ENCODE peak calls at places on chromosomes 12 and 14, in nine cellular contexts. P is activated naive CD4-positive, alpha-beta T cell treated with Interleukin-2 at 50 U/mL for 16 hours; K is NCI-H82; H is hypothalamus; C is substantia nigra; A is HFF-Myc; M is myocyte; U is left colon; T is amniotic stem cell. X is an unnamed sample.

GRCh38 chr14:32697114-32697513 is 241.6 kb upstream of the NPAS3 start:
- DNase-seq in T (no peak), H (no peak), A (no peak), U (no peak), M (no peak), P (no peak), K (no peak), C (no peak), X (no peak)

GRCh38 chr12:123242083-123242904 is 9.1 kb downstream of the MTRFR start:
- DNase-seq in T (no peak), M (peak), K (no peak), P (no peak), A (no peak), C (no peak), H (no peak), U (no peak), X (no peak)

GRCh38 chr14:44962573-44963528 is 861 bp downstream of the TOGARAM1 start:
- DNase-seq in A (no peak), H (peak), T (no peak), P (no peak), C (peak), K (peak), U (peak), M (peak), X (peak)

GRCh38 chr12:53500119-53500775 is 836 bp upstream of the TARBP2 start:
- DNase-seq in H (no peak), P (no peak), T (no peak), C (no peak), K (no peak), M (peak), U (peak), A (no peak), X (peak)

GRCh38 chr12:12979731-12980259 is 20.3 kb downstream of the HEBP1 start:
- DNase-seq in P (no peak), H (no peak), A (peak), U (no peak), C (no peak), M (peak), T (peak), K (no peak), X (no peak)

GRCh38 chr12:87670448-87670847 is 358.8 kb downstream of the C12orf50 start:
- DNase-seq in M (no peak), P (no peak), A (no peak), H (no peak), U (no peak), T (no peak), C (no peak), K (peak), X (no peak)

GRCh38 chr12:20561886-20562285 is 133.2 kb upstream of the SLCO1C1 start:
- DNase-seq in C (no peak), P (no peak), H (no peak), A (no peak), U (no peak), M (no peak), K (no peak), T (no peak), X (no peak)

GRCh38 chr12:63306476-63306875 is 155.5 kb upstream of the AVPR1A start:
- DNase-seq in C (no peak), U (no peak), T (no peak), H (no peak), M (no peak), A (no peak), P (no peak), K (no peak), X (no peak)

GRCh38 chr14:61308198-61308597 is 13.2 kb upstream of the PRKCH start:
- DNase-seq in K (no peak), C (no peak), A (no peak), P (no peak), U (no peak), T (no peak), M (no peak), H (no peak), X (no peak)

GRCh38 chr14:92252291-92252690 is 70.7 kb upstream of the SLC24A4 start:
- DNase-seq in U (no peak), C (peak), M (no peak), P (no peak), T (no peak), H (peak), A (no peak), K (no peak), X (no peak)

GRCh38 chr14:92991536-92991935 is 68.6 kb downstream of the CHGA start:
- DNase-seq in K (no peak), U (no peak), M (no peak), P (no peak), H (no peak), T (no peak), A (no peak), C (no peak), X (no peak)

GRCh38 chr12:47164730-47165439 is 85.1 kb upstream of the AMIGO2 start:
- DNase-seq in P (no peak), H (no peak), T (no peak), K (no peak), C (no peak), M (no peak), U (no peak), A (no peak), X (no peak)

GRCh38 chr14:72677664-72678063 is 216.2 kb downstream of the DPF3 start:
- DNase-seq in H (no peak), M (no peak), T (no peak), U (no peak), P (no peak), A (no peak), C (no peak), K (no peak), X (no peak)

GRCh38 chr14:39122330-39123138 is 8.4 kb downstream of the GEMIN2 start:
- DNase-seq in U (no peak), P (no peak), T (no peak), H (no peak), C (no peak), M (no peak), K (no peak), A (no peak), X (no peak)

GRCh38 chr14:29217813-29218450 is 451.3 kb downstream of the FOXG1 start:
- DNase-seq in C (no peak), T (no peak), H (no peak), M (no peak), U (no peak), P (no peak), A (no peak), K (peak), X (no peak)

GRCh38 chr14:41873379-41874034 is 266.8 kb downstream of the LRFN5 start:
- DNase-seq in P (no peak), K (no peak), M (no peak), T (no peak), H (no peak), C (no peak), A (peak), U (no peak), X (no peak)

GRCh38 chr12:73598626-73599025 is 939.0 kb upstream of the ATXN7L3B start:
- DNase-seq in K (no peak), M (no peak), P (no peak), H (no peak), A (no peak), U (no peak), T (no peak), C (no peak), X (no peak)

GRCh38 chr14:39447155-39447554 is 14.9 kb upstream of the FBXO33 start:
- DNase-seq in M (no peak), H (no peak), T (no peak), K (no peak), P (no peak), U (no peak), C (no peak), A (no peak), X (no peak)

GRCh38 chr12:3722368-3722767 is 30.5 kb downstream of the CRACR2A start:
- DNase-seq in A (no peak), K (no peak), C (no peak), H (no peak), P (no peak), U (no peak), T (no peak), M (no peak), X (no peak)

GRCh38 chr12:59834659-59835474 is 239.0 kb downstream of the SLC16A7 start:
- DNase-seq in C (no peak), H (no peak), A (no peak), M (peak), T (no peak), U (no peak), K (peak), P (no peak), X (no peak)

GRCh38 chr12:12839886-12840285 is 26.7 kb downstream of the DDX47 start:
- DNase-seq in U (peak), P (no peak), A (peak), C (no peak), H (no peak), M (peak), K (no peak), T (peak), X (no peak)

GRCh38 chr14:61439779-61440418 is 118.5 kb downstream of the PRKCH start:
- DNase-seq in T (no peak), P (no peak), A (no peak), K (no peak), M (no peak), C (no peak), H (no peak), U (no peak), X (no peak)

GRCh38 chr12:130335517-130336392 is 1.9 kb upstream of the PIWIL1 start:
- DNase-seq in P (no peak), A (peak), H (peak), T (no peak), C (no peak), U (peak), K (peak), M (peak), X (no peak)

GRCh38 chr14:61699092-61699491 is 3.8 kb downstream of the HIF1A start:
- DNase-seq in H (no peak), P (no peak), K (no peak), C (no peak), M (no peak), U (no peak), T (no peak), A (no peak), X (no peak)

GRCh38 chr12:24894869-24895268 is 54.0 kb downstream of the BCAT1 start:
- DNase-seq in K (no peak), T (no peak), P (no peak), C (no peak), U (no peak), A (no peak), M (no peak), H (no peak), X (no peak)

GRCh38 chr14:42541535-42542001 is 934.9 kb downstream of the LRFN5 start:
- DNase-seq in P (no peak), H (no peak), M (no peak), A (no peak), K (no peak), C (no peak), U (no peak), T (no peak), X (no peak)

GRCh38 chr12:8032242-8033152 is at the start of gene FOXJ2:
- DNase-seq in H (peak), M (peak), T (no peak), K (peak), U (peak), A (no peak), C (peak), P (peak), X (peak)

GRCh38 chr14:69610859-69611263 is 535 bp upstream of the SUSD6 start:
- DNase-seq in T (no peak), P (no peak), M (no peak), H (no peak), K (peak), U (no peak), C (no peak), A (no peak), X (no peak)

X was measured in activated CD4-positive, alpha-beta memory T cell treated with anti-CD3 and anti-CD28 coated beads for 36 hours.